ENCODE peak calls at places on chromosomes 13 and 19, in seven cellular contexts. One of them, this sample, is unnamed.

GRCh38 chr19:12255372-12255771 is 39.3 kb downstream of the ZNF44 start:
- DNase-seq in right atrium auricular region: no peak
- DNase-seq in lung: no peak
- DNase-seq in left ventricle myocardium inferior: no peak
- DNase-seq in breast epithelium: no peak
- DNase-seq in adrenal gland: no peak
- DNase-seq in ovary: no peak
- DNase-seq in this sample: no peak

GRCh38 chr19:58381460-58382220 is 810 bp upstream of the ZNF837 start:
- DNase-seq in right atrium auricular region: no peak
- DNase-seq in lung: no peak
- DNase-seq in left ventricle myocardium inferior: no peak
- DNase-seq in breast epithelium: no peak
- DNase-seq in adrenal gland: no peak
- DNase-seq in ovary: no peak
- DNase-seq in this sample: no peak

GRCh38 chr19:38792250-38793111 is 3.5 kb downstream of the LGALS7B start:
- DNase-seq in right atrium auricular region: peak
- DNase-seq in lung: peak
- DNase-seq in left ventricle myocardium inferior: peak
- DNase-seq in breast epithelium: no peak
- DNase-seq in adrenal gland: no peak
- DNase-seq in ovary: no peak
- DNase-seq in this sample: peak

GRCh38 chr19:45820413-45821102 is 5.5 kb upstream of the RSPH6A start:
- DNase-seq in right atrium auricular region: no peak
- DNase-seq in lung: no peak
- DNase-seq in left ventricle myocardium inferior: no peak
- DNase-seq in breast epithelium: no peak
- DNase-seq in adrenal gland: no peak
- DNase-seq in ovary: no peak
- DNase-seq in this sample: no peak

GRCh38 chr19:8526345-8527062 is 12.5 kb upstream of the ZNF414 start:
- DNase-seq in right atrium auricular region: peak
- DNase-seq in lung: peak
- DNase-seq in left ventricle myocardium inferior: peak
- DNase-seq in breast epithelium: peak
- DNase-seq in adrenal gland: peak
- DNase-seq in ovary: peak
- DNase-seq in this sample: no peak

GRCh38 chr13:72839831-72840426 is 58.0 kb downstream of the PIBF1 start:
- DNase-seq in right atrium auricular region: no peak
- DNase-seq in lung: peak
- DNase-seq in left ventricle myocardium inferior: peak
- DNase-seq in breast epithelium: peak
- DNase-seq in adrenal gland: peak
- DNase-seq in ovary: no peak
- DNase-seq in this sample: peak

GRCh38 chr13:99724633-99725517 is 223.6 kb downstream of the TM9SF2 start:
- DNase-seq in right atrium auricular region: no peak
- DNase-seq in lung: no peak
- DNase-seq in left ventricle myocardium inferior: no peak
- DNase-seq in breast epithelium: no peak
- DNase-seq in adrenal gland: no peak
- DNase-seq in ovary: no peak
- DNase-seq in this sample: no peak

GRCh38 chr19:33406521-33407139 is 33.1 kb downstream of the CEBPG start:
- DNase-seq in right atrium auricular region: peak
- DNase-seq in lung: peak
- DNase-seq in left ventricle myocardium inferior: peak
- DNase-seq in breast epithelium: no peak
- DNase-seq in adrenal gland: peak
- DNase-seq in ovary: peak
- DNase-seq in this sample: peak

GRCh38 chr19:18122424-18122823 is 24.8 kb downstream of the MAST3 start:
- DNase-seq in right atrium auricular region: no peak
- DNase-seq in lung: no peak
- DNase-seq in left ventricle myocardium inferior: no peak
- DNase-seq in breast epithelium: no peak
- DNase-seq in adrenal gland: no peak
- DNase-seq in ovary: no peak
- DNase-seq in this sample: no peak

GRCh38 chr13:99991806-99992242 is 10.2 kb downstream of the ZIC2 start:
- DNase-seq in right atrium auricular region: peak
- DNase-seq in lung: no peak
- DNase-seq in left ventricle myocardium inferior: no peak
- DNase-seq in breast epithelium: no peak
- DNase-seq in adrenal gland: no peak
- DNase-seq in ovary: no peak
- DNase-seq in this sample: no peak

GRCh38 chr19:30679286-30679685 is 307.1 kb downstream of the ZNF536 start:
- DNase-seq in right atrium auricular region: no peak
- DNase-seq in lung: no peak
- DNase-seq in left ventricle myocardium inferior: no peak
- DNase-seq in breast epithelium: no peak
- DNase-seq in adrenal gland: no peak
- DNase-seq in ovary: no peak
- DNase-seq in this sample: no peak

GRCh38 chr19:49638360-49638759 is 1.6 kb downstream of the RRAS start:
- DNase-seq in right atrium auricular region: no peak
- DNase-seq in lung: no peak
- DNase-seq in left ventricle myocardium inferior: no peak
- DNase-seq in breast epithelium: no peak
- DNase-seq in adrenal gland: no peak
- DNase-seq in ovary: no peak
- DNase-seq in this sample: no peak

GRCh38 chr19:33277434-33277833 is 24.9 kb downstream of the CEBPA start:
- DNase-seq in right atrium auricular region: no peak
- DNase-seq in lung: no peak
- DNase-seq in left ventricle myocardium inferior: no peak
- DNase-seq in breast epithelium: no peak
- DNase-seq in adrenal gland: no peak
- DNase-seq in ovary: no peak
- DNase-seq in this sample: no peak

GRCh38 chr13:64746845-64747244 is 2483.3 kb downstream of the PCDH9 start:
- DNase-seq in right atrium auricular region: no peak
- DNase-seq in lung: no peak
- DNase-seq in left ventricle myocardium inferior: no peak
- DNase-seq in breast epithelium: no peak
- DNase-seq in adrenal gland: no peak
- DNase-seq in ovary: no peak
- DNase-seq in this sample: no peak

GRCh38 chr19:35116085-35116801 is 620 bp downstream of the FXYD3 start:
- DNase-seq in right atrium auricular region: no peak
- DNase-seq in lung: peak
- DNase-seq in left ventricle myocardium inferior: no peak
- DNase-seq in breast epithelium: peak
- DNase-seq in adrenal gland: no peak
- DNase-seq in ovary: no peak
- DNase-seq in this sample: no peak

GRCh38 chr13:110448230-110448629 is 113.3 kb downstream of the RAB20 start:
- DNase-seq in right atrium auricular region: no peak
- DNase-seq in lung: no peak
- DNase-seq in left ventricle myocardium inferior: no peak
- DNase-seq in breast epithelium: no peak
- DNase-seq in adrenal gland: no peak
- DNase-seq in ovary: no peak
- DNase-seq in this sample: no peak

GRCh38 chr13:94849254-94849653 is 136.9 kb upstream of the SOX21 start:
- DNase-seq in right atrium auricular region: no peak
- DNase-seq in lung: no peak
- DNase-seq in left ventricle myocardium inferior: no peak
- DNase-seq in breast epithelium: no peak
- DNase-seq in adrenal gland: no peak
- DNase-seq in ovary: no peak
- DNase-seq in this sample: no peak

GRCh38 chr19:48874309-48875135 is 2.3 kb downstream of the PPP1R15A start:
- DNase-seq in right atrium auricular region: no peak
- DNase-seq in lung: no peak
- DNase-seq in left ventricle myocardium inferior: no peak
- DNase-seq in breast epithelium: no peak
- DNase-seq in adrenal gland: peak
- DNase-seq in ovary: peak
- DNase-seq in this sample: no peak

DNA sequence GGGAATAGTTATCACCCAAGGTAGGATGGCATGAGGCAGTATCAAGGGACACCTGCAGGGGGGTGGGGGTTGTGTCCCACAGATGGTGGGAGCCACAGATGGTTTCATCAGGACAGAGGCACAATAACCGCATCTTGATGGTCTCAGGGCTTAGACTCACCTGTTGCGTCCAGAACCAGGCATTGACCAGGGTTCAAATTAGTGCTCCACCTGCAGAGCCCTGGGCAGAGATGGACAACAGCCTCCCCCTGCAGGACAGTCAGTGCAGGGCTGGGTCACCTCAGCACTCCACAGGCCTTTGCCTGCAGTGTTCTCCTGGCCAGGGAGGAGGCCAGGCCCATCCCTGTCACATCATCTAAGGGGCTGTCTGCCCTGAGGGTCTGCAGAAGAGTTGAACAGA is 14.5 kb upstream of the CEACAM1 start:
- DNase-seq in right atrium auricular region: no peak
- DNase-seq in lung: no peak
- DNase-seq in left ventricle myocardium inferior: no peak
- DNase-seq in breast epithelium: peak
- DNase-seq in adrenal gland: no peak
- DNase-seq in ovary: no peak
- DNase-seq in this sample: no peak
- TF ChIP-seq CTCF in right atrium auricular region: no peak
- TF ChIP-seq CTCF in lung: no peak
- TF ChIP-seq CTCF in left ventricle myocardium inferior: no peak
- TF ChIP-seq CTCF in breast epithelium: no peak
- TF ChIP-seq CTCF in adrenal gland: no peak
- TF ChIP-seq CTCF in ovary: no peak
- TF ChIP-seq CTCF in this sample: no peak

DNA sequence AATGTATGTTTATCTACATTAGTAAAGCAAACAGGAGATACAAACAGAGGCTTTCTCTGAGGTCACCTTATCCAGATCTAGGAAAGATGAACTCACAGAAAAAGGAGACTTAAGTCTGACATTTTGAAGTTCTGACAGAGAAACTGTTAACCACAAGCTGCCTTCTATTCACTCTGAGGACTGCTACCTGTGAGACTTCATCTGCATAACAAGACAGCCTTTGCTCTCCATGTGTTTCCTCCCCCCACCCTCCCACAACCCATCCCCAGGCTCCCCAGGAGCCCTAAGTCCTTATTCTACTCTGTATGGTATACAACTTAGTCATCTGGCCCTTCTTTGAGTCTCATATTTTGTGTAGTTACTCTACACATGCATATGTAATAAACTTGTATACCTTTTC is 699.0 kb downstream of the FGF9 start:
- DNase-seq in right atrium auricular region: no peak
- DNase-seq in lung: no peak
- DNase-seq in left ventricle myocardium inferior: no peak
- DNase-seq in breast epithelium: no peak
- DNase-seq in adrenal gland: no peak
- DNase-seq in ovary: no peak
- DNase-seq in this sample: no peak
- H3K27ac ChIP-seq in right atrium auricular region: no peak
- H3K27ac ChIP-seq in lung: no peak
- H3K27ac ChIP-seq in left ventricle myocardium inferior: no peak
- H3K27ac ChIP-seq in breast epithelium: no peak
- H3K27ac ChIP-seq in adrenal gland: no peak
- H3K27ac ChIP-seq in ovary: no peak
- H3K27ac ChIP-seq in this sample: no peak

GRCh38 chr13:45468676-45469075 is 3.9 kb downstream of the COG3 start:
- DNase-seq in right atrium auricular region: no peak
- DNase-seq in lung: no peak
- DNase-seq in left ventricle myocardium inferior: no peak
- DNase-seq in breast epithelium: no peak
- DNase-seq in adrenal gland: no peak
- DNase-seq in ovary: no peak
- DNase-seq in this sample: no peak

GRCh38 chr13:45466359-45466758 is 1.6 kb downstream of the COG3 start:
- DNase-seq in right atrium auricular region: no peak
- DNase-seq in lung: no peak
- DNase-seq in left ventricle myocardium inferior: no peak
- DNase-seq in breast epithelium: no peak
- DNase-seq in adrenal gland: no peak
- DNase-seq in ovary: no peak
- DNase-seq in this sample: no peak

GRCh38 chr13:45464687-45465453 is at the start of gene COG3:
- DNase-seq in right atrium auricular region: peak
- DNase-seq in lung: peak
- DNase-seq in left ventricle myocardium inferior: peak
- DNase-seq in breast epithelium: peak
- DNase-seq in adrenal gland: peak
- DNase-seq in ovary: peak
- DNase-seq in this sample: peak

DNA sequence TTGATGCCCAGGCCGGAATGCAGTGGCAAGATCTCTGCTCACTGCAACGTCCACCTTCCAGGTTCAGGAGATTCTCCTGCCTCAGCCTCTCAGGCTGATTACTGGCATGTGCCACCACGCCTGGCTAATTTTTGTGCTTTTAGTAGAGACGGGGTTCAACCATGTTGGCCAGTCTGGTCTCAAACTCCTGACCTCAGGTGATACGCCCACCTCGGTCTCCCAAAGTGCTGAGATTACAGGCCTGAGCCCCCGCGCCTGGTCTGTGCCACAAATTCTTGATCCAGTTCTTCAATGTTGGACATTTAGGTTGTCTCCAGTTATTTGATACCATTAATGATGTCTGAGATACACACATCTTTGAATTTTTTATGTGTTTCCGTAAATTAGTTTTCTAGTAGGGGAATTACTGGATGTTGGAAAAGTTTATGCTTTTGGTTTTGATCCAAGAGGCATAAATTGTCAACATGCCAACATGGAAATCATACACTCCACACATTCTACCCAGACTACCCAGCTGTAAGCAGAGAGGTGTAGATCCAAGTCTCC is 525 bp upstream of the COG3 start:
- DNase-seq in right atrium auricular region: no peak
- DNase-seq in lung: no peak
- DNase-seq in left ventricle myocardium inferior: no peak
- DNase-seq in breast epithelium: no peak
- DNase-seq in adrenal gland: no peak
- DNase-seq in ovary: no peak
- DNase-seq in this sample: no peak
- TF ChIP-seq CTCF in right atrium auricular region: no peak
- TF ChIP-seq CTCF in lung: no peak
- TF ChIP-seq CTCF in left ventricle myocardium inferior: peak
- TF ChIP-seq CTCF in breast epithelium: no peak
- TF ChIP-seq CTCF in adrenal gland: peak
- TF ChIP-seq CTCF in ovary: no peak
- TF ChIP-seq CTCF in this sample: no peak

DNA sequence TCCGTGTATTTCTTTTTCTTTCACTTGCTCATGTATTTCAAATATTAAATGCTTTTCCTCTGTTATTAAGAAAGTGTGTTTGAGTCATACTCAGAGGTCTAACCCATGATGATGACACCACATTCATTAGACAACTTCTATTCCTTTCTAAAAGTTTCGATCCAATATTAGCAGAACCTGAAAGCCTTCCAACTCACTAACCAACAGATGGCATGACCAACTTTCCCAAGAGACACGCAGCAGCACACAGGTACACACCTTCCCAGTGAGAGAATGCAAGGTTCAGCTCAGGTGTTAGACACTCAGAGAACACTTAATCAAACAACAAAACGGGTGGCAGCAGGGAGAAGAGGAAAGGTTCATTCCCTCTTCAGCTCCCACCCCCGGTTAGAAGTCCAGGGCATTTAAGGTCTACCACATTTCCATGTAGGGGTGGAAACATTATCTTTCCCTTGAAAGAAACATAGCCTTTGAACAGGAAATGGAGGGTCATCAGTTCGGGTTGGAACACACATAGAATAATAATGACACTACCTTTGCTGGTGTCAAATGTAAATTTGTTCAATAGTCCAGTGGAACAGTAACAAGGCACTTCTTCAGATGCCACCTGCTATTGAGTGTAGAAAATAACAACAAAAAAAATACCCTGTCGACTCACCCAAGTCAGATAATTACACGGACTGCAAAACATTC is 404.2 kb downstream of the COG6 start:
- DNase-seq in right atrium auricular region: no peak
- DNase-seq in lung: no peak
- DNase-seq in left ventricle myocardium inferior: no peak
- DNase-seq in breast epithelium: no peak
- DNase-seq in adrenal gland: no peak
- DNase-seq in ovary: no peak
- DNase-seq in this sample: no peak
- H3K27ac ChIP-seq in right atrium auricular region: no peak
- H3K27ac ChIP-seq in lung: no peak
- H3K27ac ChIP-seq in left ventricle myocardium inferior: no peak
- H3K27ac ChIP-seq in breast epithelium: peak
- H3K27ac ChIP-seq in adrenal gland: no peak
- H3K27ac ChIP-seq in ovary: peak
- H3K27ac ChIP-seq in this sample: no peak